ENCODE peak calls at places on chromosomes 16 and 17, in ten cellular contexts. U, N, X, Z, D, T, P, R, A and W are unnamed samples.

GRCh38 chr17:333626-334396 is 18.8 kb downstream of the RPH3AL start:
- DNase-seq in R (peak), U (no peak), X (no peak), P (no peak), T (peak), D (no peak), Z (no peak), N (no peak), A (no peak), W (no peak)

GRCh38 chr17:65867014-65867413 is 305.6 kb upstream of the AXIN2 start:
- DNase-seq in D (no peak), X (no peak), U (no peak), Z (no peak), A (no peak), P (no peak), N (no peak), R (no peak), T (no peak), W (no peak)

GRCh38 chr16:11781773-11782172 is 15.3 kb downstream of the ZC3H7A start:
- DNase-seq in P (no peak), R (no peak), U (no peak), Z (no peak), A (no peak), T (no peak), N (no peak), D (no peak), X (no peak), W (no peak)

GRCh38 chr16:22151599-22151998 is 10.7 kb upstream of the SDR42E2 start:
- DNase-seq in T (no peak), Z (no peak), N (no peak), P (no peak), X (no peak), U (no peak), R (no peak), D (no peak), A (no peak), W (no peak)

GRCh38 chr16:84687715-84688114 is 12.1 kb upstream of the USP10 start:
- DNase-seq in U (no peak), P (no peak), Z (peak), X (no peak), T (no peak), R (no peak), A (no peak), D (peak), N (peak), W (no peak)

GRCh38 chr16:66510711-66511614 is 39.0 kb downstream of the TK2 start:
- DNase-seq in U (no peak), N (no peak), R (no peak), A (no peak), Z (no peak), T (no peak), D (no peak), X (no peak), P (no peak), W (peak)

GRCh38 chr17:43454888-43455287 is 28.9 kb upstream of the DHX8 start:
- DNase-seq in A (no peak), U (no peak), T (no peak), P (no peak), N (no peak), X (no peak), Z (no peak), R (no peak), D (no peak), W (no peak)

GRCh38 chr16:49663081-49664057 is 192.5 kb downstream of the ZNF423 start:
- DNase-seq in Z (no peak), X (no peak), N (no peak), P (no peak), U (no peak), A (no peak), T (no peak), D (no peak), R (peak), W (no peak)

GRCh38 chr16:5508371-5508770 is 410.8 kb upstream of the EEF2KMT start:
- DNase-seq in U (no peak), R (peak), A (no peak), N (no peak), D (no peak), T (no peak), Z (no peak), P (no peak), X (no peak), W (no peak)

GRCh38 chr17:8067806-8068205 is 19.7 kb downstream of the ALOX12B start:
- DNase-seq in X (no peak), D (no peak), U (no peak), Z (no peak), R (no peak), P (no peak), T (peak), A (no peak), N (no peak), W (no peak)

GRCh38 chr17:38608648-38609047 is 2.9 kb upstream of the SRCIN1 start:
- DNase-seq in D (no peak), Z (no peak), A (no peak), X (no peak), U (no peak), P (no peak), T (no peak), R (peak), N (no peak), W (no peak)

GRCh38 chr16:8887952-8888560 is 5.9 kb downstream of the LITAFD start:
- DNase-seq in P (no peak), Z (no peak), U (no peak), R (no peak), T (peak), N (no peak), X (no peak), D (no peak), A (no peak), W (no peak)

GRCh38 chr17:21042434-21043295 is at the start of gene USP22:
- DNase-seq in R (no peak), D (no peak), U (no peak), P (peak), N (no peak), Z (peak), A (peak), X (peak), T (no peak), W (no peak)

GRCh38 chr16:56888806-56889205 is 23.8 kb downstream of the SLC12A3 start:
- DNase-seq in X (no peak), P (no peak), U (no peak), A (no peak), T (no peak), D (no peak), N (peak), Z (peak), R (peak), W (no peak)

GRCh38 chr16:54142787-54143186 is 143.8 kb downstream of the IRX3 start:
- DNase-seq in P (no peak), T (no peak), U (no peak), R (no peak), X (no peak), N (no peak), A (no peak), D (no peak), Z (no peak), W (no peak)

GRCh38 chr17:55722742-55723487 is at the start of gene TMEM100:
- DNase-seq in A (no peak), P (no peak), X (no peak), N (no peak), Z (no peak), T (no peak), U (no peak), R (peak), D (peak), W (peak)